ENCODE peak calls at places on chromosomes 1 and 21, in four cellular contexts. Z is K562, W is HepG2, B is GM12878. P is an unnamed sample.

GRCh38 chr1:186985889-186986491 is 157.2 kb downstream of the PLA2G4A start:
- DNase-seq in Z (peak), W (peak), B (no peak), P (peak)

GRCh38 chr1:206761369-206761768 is 9.2 kb upstream of the IL19 start:
- DNase-seq in Z (no peak), W (no peak), B (no peak), P (no peak)

GRCh38 chr21:38386967-38387366 is 111.3 kb downstream of the ERG start:
- DNase-seq in Z (no peak), W (no peak), B (no peak), P (no peak)

GRCh38 chr1:64841330-64842065 is 96.6 kb downstream of the RAVER2 start:
- DNase-seq in Z (no peak), W (no peak), B (no peak), P (no peak)

GRCh38 chr1:23561813-23562100 is 2.5 kb upstream of the ID3 start:
- DNase-seq in Z (no peak), W (no peak), B (no peak), P (no peak)

GRCh38 chr1:26970810-26971209 is 10.5 kb upstream of the KDF1 start:
- DNase-seq in Z (no peak), W (peak), B (no peak), P (no peak)

GRCh38 chr1:163583782-163584181 is 262.0 kb downstream of the NUF2 start:
- DNase-seq in Z (no peak), W (no peak), B (no peak), P (no peak)

GRCh38 chr1:200888349-200888838 is 6.3 kb upstream of the INAVA start:
- DNase-seq in Z (no peak), W (peak), B (peak), P (no peak)

GRCh38 chr1:78223417-78224215 is 177.8 kb downstream of the GIPC2 start:
- DNase-seq in Z (no peak), W (no peak), B (no peak), P (no peak)

GRCh38 chr21:45075606-45076244 is 1.3 kb downstream of the ADARB1 start:
- DNase-seq in Z (no peak), W (no peak), B (no peak), P (peak)

GRCh38 chr1:6949991-6950765 is 164.9 kb downstream of the CAMTA1 start:
- DNase-seq in Z (no peak), W (no peak), B (no peak), P (no peak)

GRCh38 chr1:202160377-202160940 is at the start of gene PTPN7:
- DNase-seq in Z (peak), W (no peak), B (peak), P (no peak)

GRCh38 chr1:9145021-9145668 is 16.2 kb upstream of the GPR157 start:
- DNase-seq in Z (peak), W (peak), B (no peak), P (no peak)

GRCh38 chr1:35605882-35606182 is 32.7 kb downstream of the TFAP2E start:
- DNase-seq in Z (no peak), W (no peak), B (no peak), P (no peak)

GRCh38 chr1:91148641-91149069 is 126.8 kb upstream of the ZNF644 start:
- DNase-seq in Z (no peak), W (no peak), B (no peak), P (no peak)

GRCh38 chr1:214717323-214717722 is 114.3 kb downstream of the CENPF start:
- DNase-seq in Z (no peak), W (no peak), B (no peak), P (no peak)

GRCh38 chr1:207815466-207815865 is 63.6 kb downstream of the CD46 start:
- DNase-seq in Z (no peak), W (no peak), B (no peak), P (no peak)

GRCh38 chr21:15311510-15311909 is 246.7 kb upstream of the NRIP1 start:
- DNase-seq in Z (no peak), W (no peak), B (no peak), P (no peak)

GRCh38 chr1:32240140-32240951 is 6.7 kb upstream of the FAM167B start:
- DNase-seq in Z (no peak), W (no peak), B (no peak), P (peak)

DNA sequence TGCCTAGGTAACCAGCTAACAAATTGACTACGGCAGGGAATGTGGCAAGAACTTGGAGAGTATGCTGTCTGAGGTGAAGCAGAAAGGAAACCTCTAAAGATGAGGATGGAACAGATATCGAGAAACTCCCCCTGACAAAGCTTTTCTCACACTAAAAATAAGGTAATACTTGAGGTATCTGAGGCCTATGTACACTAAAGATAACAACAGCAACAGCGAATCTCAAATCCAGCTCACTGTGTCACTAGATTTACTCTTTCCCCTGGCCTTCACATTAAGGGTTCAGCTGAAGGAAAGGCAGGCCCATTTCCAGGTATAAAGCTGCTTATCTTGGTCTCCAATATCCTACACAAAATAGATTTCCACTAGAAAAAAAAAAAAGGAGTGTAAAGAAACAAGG is 518.0 kb downstream of the KCNT2 start:
- DNase-seq in Z (no peak), W (no peak), B (no peak), P (no peak)
- TF ChIP-seq MYC in Z (no peak), W (no peak), B (no peak), P (no peak)

GRCh38 chr1:231362325-231362724 is 24.2 kb downstream of the SPRTN start:
- DNase-seq in Z (no peak), W (no peak), B (no peak), P (no peak)
- TF ChIP-seq POLR2AphosphoS5 in Z (no peak), W (no peak), B (no peak), P (no peak)

GRCh38 chr1:25780318-25781129 is 19.5 kb upstream of the SELENON start:
- DNase-seq in Z (no peak), W (peak), B (no peak), P (no peak)
- TF ChIP-seq MYC in Z (no peak), W (no peak), B (no peak), P (no peak)

DNA sequence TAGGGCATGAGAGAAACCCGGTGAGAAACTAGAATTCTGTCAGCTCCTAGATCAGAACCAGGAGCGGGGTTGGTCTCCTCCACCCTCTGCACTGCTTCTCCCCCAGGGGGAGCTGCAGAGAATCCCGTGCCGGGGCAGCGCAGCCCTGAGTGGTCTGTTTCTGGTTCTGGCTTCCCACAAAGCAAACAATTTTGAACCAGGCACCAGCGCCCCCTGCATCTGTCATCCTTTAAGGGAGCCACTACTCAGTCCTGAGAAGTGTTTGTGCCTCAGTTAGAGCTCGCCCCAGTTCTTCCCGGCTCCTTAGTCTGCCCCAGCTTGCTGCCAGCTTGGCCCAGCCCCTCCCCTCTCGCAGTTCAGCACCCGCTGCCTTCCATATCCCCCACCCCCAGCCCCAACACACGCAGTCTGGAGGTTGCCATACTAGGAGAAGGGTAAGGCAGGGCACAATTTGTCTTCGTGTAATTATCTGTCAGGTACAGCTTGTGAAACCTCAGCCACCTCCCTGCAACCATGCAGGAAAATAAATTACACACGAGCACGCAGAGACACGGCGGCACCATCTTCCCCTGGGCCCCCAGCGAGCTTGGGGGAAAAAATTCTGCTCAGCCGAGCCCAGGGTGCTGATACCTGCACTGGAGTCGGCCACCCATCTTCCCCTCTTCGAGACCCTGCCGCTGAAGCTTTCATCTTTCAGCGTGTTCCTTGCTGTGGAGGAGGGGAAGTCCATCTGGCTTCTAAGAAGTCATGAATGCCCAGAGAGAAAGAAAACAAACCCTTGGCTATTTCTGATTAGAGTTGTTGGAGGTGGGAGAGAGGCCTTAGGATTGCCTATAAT is 62.6 kb upstream of the CD1D start:
- DNase-seq in Z (peak), W (peak), B (no peak), P (peak)
- TF ChIP-seq POLR2AphosphoS5 in Z (no peak), W (no peak), B (no peak), P (no peak)

GRCh38 chr1:238955934-238956333 is 430.4 kb upstream of the CHRM3 start:
- DNase-seq in Z (no peak), W (no peak), B (no peak), P (no peak)

GRCh38 chr1:238961790-238962189 is 424.6 kb upstream of the CHRM3 start:
- DNase-seq in Z (no peak), W (no peak), B (no peak), P (no peak)

GRCh38 chr1:238954865-238955264 is 431.5 kb upstream of the CHRM3 start:
- DNase-seq in Z (no peak), W (no peak), B (no peak), P (no peak)

GRCh38 chr1:238962941-238963340 is 423.4 kb upstream of the CHRM3 start:
- DNase-seq in Z (no peak), W (no peak), B (no peak), P (no peak)

GRCh38 chr1:238960071-238960470 is 426.3 kb upstream of the CHRM3 start:
- DNase-seq in Z (no peak), W (no peak), B (no peak), P (no peak)
- TF ChIP-seq MYC in Z (no peak), W (no peak), B (no peak), P (no peak)

DNA sequence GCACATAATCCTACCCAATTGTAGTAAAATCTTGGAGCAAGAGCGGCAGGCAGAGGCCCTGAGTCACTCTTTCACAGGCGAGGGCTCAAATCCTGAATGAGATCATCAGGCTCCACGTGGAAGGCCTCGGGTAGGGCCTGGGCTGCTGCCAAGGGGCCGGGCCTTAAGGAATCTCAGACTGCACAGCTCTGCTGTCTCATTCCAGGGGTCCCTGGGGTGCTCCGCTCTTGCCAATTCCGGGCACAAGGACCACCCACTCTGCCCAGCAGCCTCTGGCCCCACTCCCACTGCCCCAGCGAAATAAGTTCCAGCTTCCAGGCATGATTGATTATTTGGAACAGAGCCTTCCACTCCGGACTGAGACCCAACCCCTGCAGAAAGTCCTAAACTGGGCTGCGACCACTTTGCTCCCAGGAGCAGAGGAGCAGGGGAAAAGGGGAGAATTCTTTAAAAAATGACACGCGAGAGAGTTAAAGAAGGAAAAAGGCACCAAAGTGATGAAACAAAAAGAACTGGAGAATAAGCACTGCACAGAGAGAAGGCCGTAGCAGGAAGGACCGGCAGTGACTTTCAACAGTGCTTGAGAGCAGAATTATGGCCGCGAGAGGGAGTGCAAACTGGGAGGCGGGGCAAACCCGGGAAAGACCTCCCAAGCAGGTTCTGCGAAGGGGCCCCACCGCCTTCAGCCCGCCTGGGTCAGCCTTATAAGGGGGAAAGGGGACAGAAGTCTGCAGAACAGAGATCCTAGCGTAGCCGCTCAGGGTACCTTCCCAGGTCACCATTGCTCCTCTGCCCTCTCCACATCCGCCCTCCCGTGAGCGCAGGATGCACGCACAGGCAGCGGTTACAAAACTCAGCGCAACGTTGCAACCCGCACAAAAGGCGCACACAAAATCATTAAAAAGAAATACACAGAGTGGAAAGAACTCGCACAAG is 2.0 kb downstream of the ADAMTS1 start:
- DNase-seq in Z (no peak), W (no peak), B (no peak), P (peak)
- TF ChIP-seq POLR2AphosphoS5 in Z (no peak), W (no peak), B (no peak), P (no peak)

GRCh38 chr1:167808104-167808503 is 86.3 kb downstream of the MPZL1 start:
- DNase-seq in Z (no peak), W (no peak), B (no peak), P (no peak)
- TF ChIP-seq MYC in Z (no peak), W (no peak), B (no peak), P (no peak)

P was measured in endothelial cell of umbilical vein.